ENCODE peak calls at places on chromosomes 7 and 10, in six cellular contexts. T is pancreas, V is A549, D is lower lobe of right lung, S is mammary epithelial cell, A is left ventricle myocardium inferior. C is an unnamed sample.

GRCh38 chr10:21082206-21082605 is 185.1 kb upstream of the NEBL start:
- DNase-seq in T (no peak), V (no peak), D (no peak), S (no peak), A (no peak), C (no peak)

GRCh38 chr10:88090568-88091214 is 227.3 kb downstream of the PTEN start:
- DNase-seq in T (no peak), V (no peak), D (no peak), S (no peak), A (no peak), C (no peak)

GRCh38 chr7:27262121-27262520 is 19.5 kb downstream of the EVX1 start:
- DNase-seq in T (no peak), V (no peak), D (no peak), S (no peak), A (no peak), C (no peak)

GRCh38 chr7:148914208-148914777 is 30.2 kb upstream of the EZH2 start:
- DNase-seq in T (no peak), V (peak; percentile 18), D (no peak), S (peak; percentile 61), A (no peak), C (no peak)

GRCh38 chr7:128831994-128832879 is 2.0 kb downstream of the FLNC start:
- DNase-seq in T (no peak), V (no peak), D (no peak), S (no peak), A (peak; percentile 71), C (no peak)

GRCh38 chr7:117857718-117858117 is 15.5 kb downstream of the CTTNBP2 start:
- DNase-seq in T (no peak), V (no peak), D (no peak), S (no peak), A (no peak), C (no peak)

GRCh38 chr10:17343118-17343517 is 111.3 kb downstream of the ST8SIA6 start:
- DNase-seq in T (no peak), V (no peak), D (no peak), S (no peak), A (no peak), C (no peak)

GRCh38 chr7:34160261-34160752 is 255.0 kb downstream of the BMPER start:
- DNase-seq in T (no peak), V (no peak), D (no peak), S (peak; percentile 2), A (no peak), C (no peak)

GRCh38 chr7:19754521-19755116 is 18.8 kb downstream of the TMEM196 start:
- DNase-seq in T (no peak), V (peak; percentile 49), D (no peak), S (peak; percentile 27), A (no peak), C (no peak)

GRCh38 chr7:98470131-98470985 is 69.5 kb upstream of the BAIAP2L1 start:
- DNase-seq in T (peak; percentile 85), V (peak; percentile 54), D (peak; percentile 78), S (no peak), A (peak; percentile 21), C (peak; percentile 6)

GRCh38 chr7:22361795-22362194 is 4.8 kb upstream of the RAPGEF5 start:
- DNase-seq in T (peak; percentile 61), V (no peak), D (no peak), S (peak; percentile 47), A (no peak), C (no peak)

GRCh38 chr10:47409171-47409865 is 25.2 kb upstream of the ZNF488 start:
- DNase-seq in T (no peak), V (no peak), D (no peak), S (no peak), A (no peak), C (no peak)

GRCh38 chr10:69037489-69037888 is 48.9 kb downstream of the KIFBP start:
- DNase-seq in T (no peak), V (no peak), D (no peak), S (no peak), A (no peak), C (no peak)

GRCh38 chr7:141698247-141699015 is 3.5 kb downstream of the DENND11 start:
- DNase-seq in T (no peak), V (no peak), D (no peak), S (no peak), A (no peak), C (no peak)

GRCh38 chr7:7219216-7219615 is 36.9 kb downstream of the C1GALT1 start:
- DNase-seq in T (no peak), V (no peak), D (no peak), S (peak; percentile 9), A (no peak), C (no peak)

GRCh38 chr7:131106681-131107342 is 220.9 kb upstream of the MKLN1 start:
- DNase-seq in T (peak; percentile 69), V (peak; percentile 60), D (peak; percentile 65), S (no peak), A (peak; percentile 42), C (peak; percentile 52)

GRCh38 chr7:130397056-130397455 is 16.8 kb downstream of the CPA1 start:
- DNase-seq in T (no peak), V (no peak), D (no peak), S (no peak), A (no peak), C (no peak)

DNA sequence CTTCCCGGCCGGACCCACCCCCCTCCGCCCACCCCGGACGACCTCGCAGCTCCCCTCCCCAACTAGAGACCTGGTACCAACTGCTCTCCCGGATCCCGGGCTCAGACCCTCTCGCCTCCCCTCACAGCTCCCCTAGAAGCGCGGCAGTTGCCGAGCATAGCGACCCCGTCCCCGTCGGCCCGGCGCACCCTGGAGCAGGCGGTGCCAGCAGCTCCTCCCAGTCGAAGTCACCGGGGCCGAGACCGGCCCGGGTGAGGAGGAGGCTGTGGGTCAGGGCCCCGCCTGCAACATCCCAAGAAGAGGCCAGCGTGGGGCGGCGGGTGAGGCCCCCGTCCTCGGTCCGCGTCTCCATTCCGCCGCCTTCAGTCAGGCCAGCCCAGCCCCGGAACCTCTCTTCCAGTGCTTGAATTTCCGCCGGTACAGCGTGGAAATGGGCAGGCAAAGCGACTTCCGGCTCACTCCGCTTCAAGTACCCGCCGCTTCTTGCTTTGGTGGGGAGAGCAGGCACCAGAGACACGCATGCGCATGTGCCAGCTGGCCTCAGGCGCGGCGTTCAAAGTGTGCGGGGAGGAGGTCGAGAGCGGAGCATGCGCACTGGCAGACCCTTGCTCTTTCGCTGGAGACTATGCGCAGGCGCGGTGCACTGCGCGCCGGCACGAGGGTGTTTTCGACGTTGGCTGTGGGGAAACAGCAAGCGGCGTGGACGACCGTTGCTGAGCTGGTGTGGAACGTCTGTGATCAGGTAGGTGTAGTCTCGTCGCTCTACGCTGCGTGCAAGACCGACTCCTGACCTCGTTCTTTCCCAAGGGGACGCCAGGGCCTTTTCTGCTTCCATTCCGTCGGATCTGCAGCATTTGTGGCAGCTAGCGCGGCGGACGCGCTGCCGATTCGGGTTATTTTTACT is at the start of gene C10orf88:
- DNase-seq in T (peak; percentile 97), V (peak; percentile 99), D (peak; percentile 98), S (peak; percentile 97), A (peak; percentile 97), C (peak; percentile 96)
- H3K27ac ChIP-seq in T (peak within 1 kb of the TSS; percentile 53), V (peak within 1 kb of the TSS; percentile 97), D (peak within 1 kb of the TSS; percentile 79), S (peak within 1 kb of the TSS; percentile 30), A (peak within 1 kb of the TSS; percentile 79), C (peak within 1 kb of the TSS; percentile 36)

DNA sequence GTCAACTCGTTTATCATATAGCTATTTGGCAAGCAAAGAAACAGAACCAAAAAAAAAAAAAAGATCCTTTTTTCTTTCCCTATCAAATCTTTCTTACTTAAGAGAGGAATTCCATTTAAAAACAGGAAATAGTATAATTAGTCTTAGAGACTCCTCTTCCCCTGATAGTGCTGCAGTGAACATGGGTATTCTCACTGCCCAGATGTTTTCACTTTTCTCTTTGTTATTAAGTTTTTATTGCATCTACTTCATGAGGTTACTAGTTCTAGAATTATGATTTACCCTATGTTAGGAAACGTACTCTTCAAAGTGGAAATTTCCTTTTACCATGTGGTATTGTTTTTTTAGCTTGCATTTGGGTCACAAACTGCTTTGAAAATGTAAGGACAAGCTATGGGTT is 8.5 kb downstream of the CASP2 start:
- DNase-seq in T (no peak), V (no peak), D (no peak), S (no peak), A (no peak), C (no peak)
- H3K4me3 ChIP-seq in T (no peak overlapping the region), V (no peak overlapping the region), D (no peak overlapping the region), S (no peak overlapping the region), A (peak overlapping the region; percentile 20), C (no peak overlapping the region)

GRCh38 chr10:86650151-86650550 is 4.2 kb upstream of the OPN4 start:
- DNase-seq in T (no peak), V (no peak), D (no peak), S (no peak), A (no peak), C (no peak)
- H3K27ac ChIP-seq in T (no peak overlapping the region), V (peak overlapping the region; percentile 63), D (no peak overlapping the region), S (no peak overlapping the region), A (peak overlapping the region; percentile 56), C (no peak overlapping the region)

DNA sequence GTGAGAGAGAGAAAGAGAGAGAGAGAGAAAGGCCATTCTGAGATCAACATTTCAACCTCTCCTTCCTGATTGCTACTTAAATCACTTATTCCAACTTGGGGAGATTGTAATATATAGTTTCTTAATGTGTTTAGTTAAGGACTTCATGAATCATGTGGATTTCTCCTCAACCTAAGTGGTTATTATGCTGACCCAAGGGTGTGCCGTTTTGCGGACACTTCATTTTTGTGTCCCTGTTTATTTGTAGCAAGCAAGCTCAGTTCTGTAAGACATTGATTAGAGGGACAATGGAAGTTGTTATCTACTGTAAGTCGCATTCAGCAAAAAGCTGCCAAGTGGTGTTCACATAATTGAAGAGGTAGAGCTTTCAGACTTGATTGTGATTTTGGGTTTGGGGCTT is 20.0 kb upstream of the COL1A2 start:
- DNase-seq in T (no peak), V (no peak), D (no peak), S (no peak), A (no peak), C (no peak)
- H3K4me3 ChIP-seq in T (no peak overlapping the region), V (no peak overlapping the region), D (peak overlapping the region; percentile 5), S (no peak overlapping the region), A (peak overlapping the region; percentile 36), C (no peak overlapping the region)

DNA sequence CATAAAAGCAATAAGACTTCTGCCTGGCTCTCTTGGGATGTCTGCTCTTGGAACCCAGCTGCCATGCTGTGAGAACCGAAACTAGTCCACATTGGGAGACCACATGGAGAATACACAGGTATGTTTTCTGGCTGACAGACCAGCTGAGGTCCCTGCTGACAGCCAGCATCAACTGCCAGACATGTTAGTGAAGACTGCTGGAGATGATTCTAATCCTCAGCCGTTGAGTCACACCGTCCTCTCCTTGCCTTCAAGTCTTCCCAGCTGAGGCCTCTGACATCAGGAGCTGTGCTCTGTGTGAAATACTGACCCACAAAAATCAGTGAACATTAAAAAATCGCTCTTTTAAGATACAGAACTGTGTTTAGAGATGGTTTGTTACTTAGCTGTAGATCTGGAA is 36.9 kb upstream of the AGR2 start:
- DNase-seq in T (no peak), V (no peak), D (no peak), S (no peak), A (no peak), C (no peak)
- H3K27ac ChIP-seq in T (no peak overlapping the region), V (peak overlapping the region; percentile 30), D (no peak overlapping the region), S (no peak overlapping the region), A (no peak overlapping the region), C (no peak overlapping the region)

GRCh38 chr10:101000602-101000991 is 989 bp downstream of the LZTS2 start:
- DNase-seq in T (no peak), V (no peak), D (no peak), S (no peak), A (no peak), C (no peak)
- H3K4me3 ChIP-seq in T (peak overlapping the region; percentile 88), V (peak overlapping the region; percentile 92), D (peak overlapping the region; percentile 75), S (peak overlapping the region; percentile 90), A (peak overlapping the region; percentile 96), C (no peak overlapping the region)